ENCODE peak calls at places on chromosomes 3 and 15, in ten cellular contexts. U, O, W, Y, Z, D, H, R, F and C are unnamed samples. For H3K4me1, the result is how much of the 10 kb centered on the place peaks cover.

GRCh38 chr15:73784299-73784698 is 31.1 kb upstream of the INSYN1 start:
- DNase-seq in D (no peak), F (no peak), O (no peak), Y (no peak), W (no peak), H (no peak), U (no peak), R (no peak), Z (no peak), C (no peak)

GRCh38 chr3:180278583-180279188 is 241.9 kb upstream of the PEX5L start:
- DNase-seq in W (no peak), Y (no peak), H (no peak), Z (no peak), U (no peak), R (no peak), F (no peak), D (no peak), O (no peak), C (no peak)

GRCh38 chr15:71125831-71126453 is 10.7 kb downstream of the THSD4 start:
- DNase-seq in H (no peak), F (peak), Y (no peak), D (no peak), U (no peak), W (no peak), Z (no peak), O (no peak), R (no peak), C (no peak)

GRCh38 chr3:22450785-22451400 is 699.9 kb upstream of the ZNF385D start:
- DNase-seq in F (no peak), O (no peak), R (no peak), D (no peak), U (peak), W (no peak), H (peak), Y (no peak), Z (no peak), C (no peak)

GRCh38 chr3:106811376-106811775 is 565.9 kb upstream of the CCDC54 start:
- DNase-seq in U (no peak), Z (no peak), Y (no peak), F (no peak), O (no peak), D (no peak), R (no peak), W (no peak), H (peak), C (no peak)

GRCh38 chr3:178767558-178767957 is 231.3 kb downstream of the KCNMB2 start:
- DNase-seq in Y (no peak), F (no peak), H (no peak), D (no peak), U (no peak), O (no peak), W (no peak), Z (no peak), R (no peak), C (no peak)

GRCh38 chr3:196339493-196340254 is 1.5 kb upstream of the TM4SF19 start:
- DNase-seq in O (no peak), Y (no peak), W (no peak), H (peak), D (no peak), Z (no peak), U (no peak), F (peak), R (no peak), C (no peak)

GRCh38 chr3:195260286-195260905 is 10.6 kb downstream of the XXYLT1 start:
- DNase-seq in H (no peak), F (no peak), Y (peak), D (no peak), W (peak), O (no peak), U (no peak), Z (no peak), R (no peak), C (peak)

GRCh38 chr15:88651293-88651692 is 12.5 kb downstream of the ISG20 start:
- DNase-seq in W (no peak), U (no peak), D (no peak), Y (no peak), H (no peak), O (no peak), R (no peak), Z (no peak), F (no peak), C (peak)

DNA sequence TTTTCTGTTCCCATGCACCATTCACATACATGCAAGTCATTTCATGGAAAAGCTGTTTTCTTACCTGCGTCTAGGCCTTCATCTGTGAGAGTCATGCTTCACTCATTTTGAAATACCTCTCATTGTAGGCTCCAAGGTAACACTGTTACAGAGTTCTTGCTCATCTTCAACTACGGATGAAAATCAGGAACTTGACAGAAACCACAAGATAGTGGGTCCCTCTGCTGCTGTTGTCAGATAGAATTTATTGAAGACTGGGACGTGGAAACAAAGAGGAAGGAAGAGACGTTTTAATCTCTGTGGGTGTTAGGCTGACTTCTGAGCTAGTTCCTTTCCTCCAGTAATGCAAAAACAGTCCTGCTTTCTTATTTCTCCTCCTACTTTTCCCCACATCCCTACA is at the start of gene P2RY14:
- DNase-seq in Y (no peak), Z (no peak), O (no peak), U (no peak), F (no peak), H (no peak), D (no peak), W (no peak), R (no peak), C (no peak)
- H3K4me3 ChIP-seq in Y (no peak), Z (no peak), O (no peak), U (peak), F (no peak), H (no peak), D (peak), W (no peak), R (no peak), C (no peak)

GRCh38 chr15:93065641-93066045 is 23.4 kb downstream of the RGMA start:
- DNase-seq in W (no peak), H (no peak), O (no peak), R (peak), F (no peak), D (peak), Z (no peak), U (no peak), Y (no peak), C (no peak)
- H3K4me1 ChIP-seq in W (under half), H (under half), O (under half), R (under half), F (under half), D (half or more), Z (under half), U (under half), Y (under half), C (under half)

DNA sequence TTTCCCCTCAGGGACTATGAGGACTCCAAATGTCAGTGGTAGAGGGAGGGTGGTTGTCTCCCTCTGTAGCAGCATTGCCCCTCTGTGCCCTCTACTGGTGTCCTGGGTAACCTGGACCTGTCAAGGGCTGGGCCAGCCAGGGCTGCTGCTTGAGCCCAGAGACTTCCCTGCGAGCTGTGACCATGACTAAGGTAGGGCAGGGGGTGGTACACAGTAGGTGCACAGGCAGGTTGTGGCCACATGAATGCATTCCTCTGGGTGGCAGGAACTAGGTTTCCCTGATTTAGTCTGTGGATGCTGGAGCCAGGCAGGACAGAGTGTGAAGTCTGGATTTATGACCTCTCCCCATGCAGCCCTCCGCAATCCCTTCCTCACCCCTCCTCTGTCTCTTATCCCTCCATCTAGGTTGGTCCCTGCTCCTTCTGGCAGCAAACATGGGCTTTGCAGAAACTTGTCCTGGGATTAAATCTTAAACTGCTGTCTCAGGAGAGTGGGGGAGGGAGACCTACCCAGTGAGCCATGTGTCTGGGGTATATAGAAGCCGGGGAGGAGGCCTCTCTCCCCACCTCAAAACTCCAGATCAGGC is 8.7 kb upstream of the SEMA3F start:
- DNase-seq in F (no peak), H (no peak), R (no peak), W (no peak), Y (no peak), O (no peak), D (no peak), Z (no peak), U (no peak), C (no peak)
- TF ChIP-seq CTCF in F (no peak), H (no peak), R (no peak), W (no peak), Y (no peak), O (no peak), D (no peak), Z (no peak), U (no peak), C (no peak)

GRCh38 chr3:188239035-188239434 is 85.1 kb downstream of the LPP start:
- DNase-seq in W (no peak), O (no peak), U (no peak), H (no peak), F (no peak), R (no peak), Z (no peak), D (no peak), Y (no peak), C (peak)

GRCh38 chr3:188241883-188242282 is 87.9 kb downstream of the LPP start:
- DNase-seq in F (no peak), H (peak), Y (no peak), R (no peak), Z (no peak), O (no peak), D (no peak), U (no peak), W (no peak), C (no peak)

GRCh38 chr3:188240189-188240981 is 86.4 kb downstream of the LPP start:
- DNase-seq in W (no peak), Z (no peak), F (peak), U (no peak), Y (no peak), H (no peak), R (no peak), O (no peak), D (peak), C (no peak)

GRCh38 chr3:188241072-188241471 is 87.1 kb downstream of the LPP start:
- DNase-seq in O (no peak), R (no peak), W (peak), Z (no peak), F (peak), U (no peak), D (peak), Y (no peak), H (peak), C (no peak)

DNA sequence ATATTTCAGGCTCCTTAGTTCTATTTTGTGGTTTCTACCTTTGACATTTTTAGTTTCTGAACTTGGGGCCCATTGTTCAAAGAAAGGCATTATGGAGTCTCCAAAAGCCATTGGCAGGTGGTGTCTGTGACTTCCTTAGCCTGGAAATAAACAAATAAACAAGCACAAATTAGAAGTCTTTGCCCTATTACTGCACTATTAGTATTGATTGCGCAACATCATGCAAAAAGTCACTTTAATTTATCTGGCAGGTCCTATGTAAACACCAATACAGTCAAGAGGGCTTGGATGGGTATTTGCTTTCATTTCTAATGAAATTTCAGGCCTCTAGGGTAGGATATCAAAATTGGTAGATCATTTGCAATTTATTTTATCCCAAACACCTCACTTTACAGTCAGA is 85.6 kb downstream of the LPP start:
- DNase-seq in R (no peak), Y (no peak), D (no peak), F (no peak), Z (no peak), W (no peak), H (no peak), U (no peak), O (no peak), C (no peak)
- H3K4me3 ChIP-seq in R (no peak), Y (no peak), D (no peak), F (no peak), Z (no peak), W (no peak), H (no peak), U (no peak), O (no peak), C (no peak)

DNA sequence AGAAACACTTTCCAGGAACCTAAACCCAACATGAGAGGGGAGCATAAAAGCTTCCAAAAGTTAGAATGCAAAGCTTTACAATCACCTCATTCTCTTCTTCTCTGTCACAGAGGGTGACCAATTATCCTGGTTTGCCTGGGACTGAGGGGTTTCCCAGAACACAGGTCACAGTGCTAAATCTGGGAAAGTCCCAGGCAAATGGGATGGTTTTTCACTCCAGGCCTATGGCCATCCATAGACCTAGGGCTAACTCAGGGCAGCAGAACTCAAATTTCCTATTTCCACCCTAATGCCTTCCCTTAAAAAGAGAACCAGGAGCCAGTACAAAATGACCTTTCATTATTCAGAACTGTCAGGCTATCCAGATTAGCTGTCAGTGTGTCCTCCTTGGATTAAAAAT is 77.0 kb downstream of the TM4SF4 start:
- DNase-seq in H (no peak), F (no peak), R (no peak), W (no peak), D (no peak), O (no peak), Y (no peak), Z (no peak), U (no peak), C (no peak)
- H3K4me1 ChIP-seq in H (under half), F (half or more), R (under half), W (under half), D (half or more), O (half or more), Y (under half), Z (under half), U (under half), C (under half)

GRCh38 chr3:17075358-17075757 is 190.6 kb downstream of the PLCL2 start:
- DNase-seq in R (no peak), U (no peak), Y (no peak), D (no peak), W (no peak), O (no peak), F (no peak), Z (no peak), H (no peak), C (no peak)
- TF ChIP-seq CTCF in R (no peak), U (no peak), Y (no peak), D (no peak), W (no peak), O (no peak), F (no peak), Z (no peak), H (no peak), C (no peak)

GRCh38 chr3:175007316-175007715 is 148.2 kb downstream of the NAALADL2 start:
- DNase-seq in F (no peak), Y (no peak), R (no peak), H (no peak), D (no peak), Z (no peak), O (no peak), W (no peak), U (no peak), C (no peak)
- H3K4me3 ChIP-seq in F (no peak), Y (no peak), R (no peak), H (no peak), D (no peak), Z (no peak), O (no peak), W (no peak), U (no peak), C (no peak)

GRCh38 chr15:64460737-64461576 is 579 bp downstream of the ZNF609 start:
- DNase-seq in D (no peak), Z (peak), R (peak), H (peak), Y (peak), O (peak), U (peak), W (peak), F (peak), C (peak)

GRCh38 chr15:64461577-64462162 is 1.3 kb downstream of the ZNF609 start:
- DNase-seq in R (no peak), F (peak), U (no peak), D (no peak), Z (no peak), H (peak), Y (no peak), W (peak), O (no peak), C (peak)

GRCh38 chr15:64459382-64459781 is 996 bp upstream of the ZNF609 start:
- DNase-seq in F (no peak), Y (no peak), Z (no peak), W (peak), O (no peak), U (no peak), D (no peak), H (no peak), R (no peak), C (no peak)

GRCh38 chr15:64462492-64462891 is 2.1 kb downstream of the ZNF609 start:
- DNase-seq in O (no peak), H (no peak), R (no peak), F (no peak), Z (no peak), D (no peak), W (no peak), U (no peak), Y (no peak), C (no peak)

GRCh38 chr15:64460206-64460736 is at the start of gene ZNF609:
- DNase-seq in W (peak), H (peak), D (peak), Y (peak), U (peak), O (peak), Z (peak), R (peak), F (peak), C (peak)
- H3K4me1 ChIP-seq in W (half or more), H (under half), D (half or more), Y (under half), U (under half), O (under half), Z (under half), R (under half), F (under half), C (under half)

GRCh38 chr3:71022552-71023335 is 560.8 kb downstream of the FOXP1 start:
- DNase-seq in U (no peak), Y (no peak), Z (no peak), W (no peak), R (no peak), F (peak), D (no peak), O (no peak), H (peak), C (no peak)
- TF ChIP-seq CTCF in U (no peak), Y (no peak), Z (no peak), W (peak), R (peak), F (peak), D (no peak), O (peak), H (peak), C (no peak)